ENCODE peak calls at places on chromosomes 7 and 10, in four cellular contexts. J, A, K and F are unnamed samples.

GRCh38 chr10:86508217-86508616 is 13.4 kb downstream of the WAPL start:
- DNase-seq in J (no peak), A (no peak), K (no peak), F (no peak)

GRCh38 chr7:2451171-2452073 is 24.8 kb downstream of the GRIFIN start:
- DNase-seq in K (peak), J (peak), A (peak), F (no peak)

GRCh38 chr10:80260295-80261243 is 28.9 kb downstream of the MAT1A start:
- DNase-seq in A (no peak), K (no peak), J (no peak), F (no peak)

GRCh38 chr7:100688593-100688860 is 5.5 kb downstream of the GIGYF1 start:
- DNase-seq in A (no peak), J (no peak), K (no peak), F (no peak)

GRCh38 chr10:24463683-24464426 is 254.9 kb downstream of the KIAA1217 start:
- DNase-seq in A (peak), J (no peak), K (no peak), F (peak)

GRCh38 chr10:51389415-51390342 is 309.7 kb downstream of the CSTF2T start:
- DNase-seq in K (peak), J (no peak), A (peak), F (peak)

GRCh38 chr10:112671743-112672142 is 224.7 kb downstream of the VTI1A start:
- DNase-seq in J (no peak), A (no peak), K (no peak), F (no peak)

GRCh38 chr10:70441877-70442205 is 360 bp upstream of the NODAL start:
- DNase-seq in K (no peak), A (no peak), J (no peak), F (no peak)

GRCh38 chr7:146658604-146659003 is 542.0 kb downstream of the CNTNAP2 start:
- DNase-seq in J (no peak), A (no peak), K (no peak), F (no peak)

GRCh38 chr10:118394557-118395194 is 52.6 kb upstream of the FAM204A start:
- DNase-seq in J (no peak), A (no peak), K (no peak), F (no peak)

GRCh38 chr7:51138121-51139085 is 178.2 kb downstream of the COBL start:
- DNase-seq in J (no peak), A (no peak), K (no peak), F (no peak)

GRCh38 chr10:4074559-4075407 is 289.8 kb upstream of the KLF6 start:
- DNase-seq in A (no peak), J (no peak), K (no peak), F (no peak)

GRCh38 chr10:112367516-112367915 is 6.4 kb upstream of the ACSL5 start:
- DNase-seq in A (no peak), J (no peak), K (no peak), F (no peak)

GRCh38 chr7:78172138-78172887 is 373.7 kb downstream of the PHTF2 start:
- DNase-seq in A (no peak), K (no peak), J (no peak), F (no peak)

GRCh38 chr7:158614695-158615094 is 27.1 kb upstream of the PTPRN2 start:
- DNase-seq in J (no peak), A (no peak), K (no peak), F (peak)

GRCh38 chr10:76858721-76859120 is 778.9 kb downstream of the KCNMA1 start:
- DNase-seq in A (no peak), K (no peak), J (no peak), F (no peak)

GRCh38 chr10:75982611-75983369 is 551.4 kb downstream of the LRMDA start:
- DNase-seq in A (peak), J (no peak), K (no peak), F (no peak)

GRCh38 chr7:2680792-2681490 is 7.1 kb upstream of the AMZ1 start:
- DNase-seq in K (peak), J (peak), A (peak), F (no peak)

GRCh38 chr7:47480576-47481538 is 101.1 kb downstream of the TNS3 start:
- DNase-seq in K (no peak), J (no peak), A (no peak), F (no peak)
- H3K27ac ChIP-seq in K (no peak), J (peak), A (no peak), F (peak)

DNA sequence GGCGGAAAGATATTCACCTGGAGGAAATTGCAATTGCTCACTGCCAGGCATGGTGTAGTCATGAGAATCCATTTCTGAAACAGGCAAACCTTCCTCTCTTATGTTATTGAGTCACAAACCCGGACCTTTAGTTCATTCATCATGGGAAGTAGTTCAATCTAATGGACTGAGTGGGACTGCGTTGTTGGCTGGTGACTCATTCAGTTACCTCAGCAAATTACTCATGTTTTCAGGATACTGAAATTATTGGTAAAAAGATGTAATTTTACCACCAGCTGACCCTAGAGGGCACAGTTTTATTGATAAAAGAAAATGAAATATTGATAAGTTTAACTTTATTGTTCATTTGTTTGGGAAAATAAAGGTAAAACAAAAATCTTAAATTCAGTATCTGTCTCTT is 1194.4 kb upstream of the SORCS1 start:
- DNase-seq in J (no peak), A (no peak), K (no peak), F (peak)
- TF ChIP-seq CTCF in J (no peak), A (no peak), K (no peak), F (no peak)

GRCh38 chr10:122229678-122230077 is 41.4 kb upstream of the BTBD16 start:
- DNase-seq in A (no peak), K (no peak), J (no peak), F (no peak)

GRCh38 chr10:122233857-122234348 is 37.2 kb upstream of the BTBD16 start:
- DNase-seq in K (no peak), J (no peak), A (no peak), F (no peak)

GRCh38 chr10:122234416-122234815 is 36.7 kb upstream of the BTBD16 start:
- DNase-seq in K (no peak), J (no peak), A (no peak), F (no peak)

GRCh38 chr10:122230222-122230621 is 40.9 kb upstream of the BTBD16 start:
- DNase-seq in A (no peak), K (no peak), J (no peak), F (no peak)

DNA sequence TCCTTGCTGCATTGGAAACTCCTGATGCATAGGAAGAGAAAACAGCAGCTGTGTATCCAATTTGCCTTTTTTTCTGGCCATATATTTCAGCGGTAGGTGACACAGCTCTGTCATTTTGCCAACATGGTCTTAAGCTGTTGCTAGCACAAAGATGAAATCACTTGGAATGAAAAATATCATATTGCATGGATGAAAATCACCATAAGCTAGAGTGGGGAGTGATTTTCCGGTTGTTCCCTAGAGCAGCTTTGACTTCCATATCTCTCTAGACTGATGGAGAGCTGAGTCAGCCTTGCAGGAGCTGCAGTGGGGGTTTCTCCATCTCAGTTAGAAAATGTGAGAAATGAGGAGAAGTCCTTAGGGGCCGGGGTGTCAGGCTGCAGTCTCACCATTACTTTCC is 38.3 kb upstream of the BTBD16 start:
- DNase-seq in J (no peak), A (no peak), K (no peak), F (peak)
- H3K27ac ChIP-seq in J (no peak), A (no peak), K (no peak), F (no peak)

GRCh38 chr7:129824291-129825004 is 128.3 kb downstream of the UBE2H start:
- DNase-seq in A (no peak), K (no peak), J (no peak), F (no peak)
- TF ChIP-seq CTCF in A (no peak), K (no peak), J (no peak), F (no peak)

GRCh38 chr7:40827217-40828085 is 692.6 kb downstream of the SUGCT start:
- DNase-seq in K (no peak), J (peak), A (no peak), F (no peak)
- H3K27ac ChIP-seq in K (no peak), J (peak), A (no peak), F (peak)

DNA sequence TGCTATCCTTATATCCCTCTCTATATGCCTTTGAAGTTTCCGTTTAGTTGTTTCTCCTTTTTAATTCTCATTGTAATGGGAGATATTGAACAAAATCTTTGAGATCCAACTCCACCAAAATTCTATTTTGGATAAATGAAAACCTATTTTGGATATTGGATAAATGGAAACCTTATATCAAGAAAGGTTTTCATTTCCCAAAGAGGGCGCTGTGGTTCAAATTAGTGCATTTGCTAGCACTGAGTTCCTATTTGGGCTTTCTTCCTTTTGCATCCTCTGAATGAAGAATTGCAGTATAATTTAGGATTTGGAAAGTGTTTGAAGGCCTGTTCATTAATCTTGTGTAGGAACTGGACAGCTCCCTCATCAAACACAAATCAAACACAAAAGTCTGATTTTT is 80.7 kb upstream of the KLF14 start:
- DNase-seq in A (no peak), J (no peak), K (peak), F (no peak)
- TF ChIP-seq CTCF in A (no peak), J (peak), K (peak), F (peak)

DNA sequence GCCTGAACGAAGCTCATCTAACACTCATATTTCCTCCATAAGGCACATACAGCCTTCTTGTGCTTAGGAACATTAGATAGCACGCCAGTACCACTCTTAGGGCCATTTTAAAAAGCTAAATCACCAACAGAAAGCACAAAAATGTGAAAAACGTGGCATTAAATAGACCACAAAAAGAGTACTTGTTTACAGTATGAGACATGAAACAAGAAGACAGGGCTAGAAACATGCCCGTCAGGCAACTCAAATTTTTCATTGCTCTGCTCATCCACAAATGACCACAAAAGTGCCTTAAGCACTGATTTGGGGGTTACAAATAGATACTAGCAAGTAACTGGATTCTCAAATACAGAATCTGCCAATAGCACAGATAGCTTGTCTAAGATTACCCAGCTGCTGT is 67.8 kb downstream of the ELMO1 start:
- DNase-seq in J (no peak), A (no peak), K (no peak), F (no peak)
- H3K27ac ChIP-seq in J (no peak), A (no peak), K (no peak), F (no peak)

GRCh38 chr10:69351589-69351988 is 65.1 kb downstream of the TACR2 start:
- DNase-seq in A (no peak), J (no peak), K (no peak), F (no peak)

GRCh38 chr10:69345890-69346474 is 67.7 kb downstream of the HK1 start:
- DNase-seq in J (no peak), K (no peak), A (peak), F (no peak)

GRCh38 chr10:69346776-69347175 is 68.5 kb downstream of the HK1 start:
- DNase-seq in K (no peak), J (no peak), A (no peak), F (no peak)

GRCh38 chr10:69349542-69349888 is 67.2 kb downstream of the TACR2 start:
- DNase-seq in A (no peak), J (no peak), K (no peak), F (no peak)

GRCh38 chr10:69348824-69349541 is 67.7 kb downstream of the TACR2 start:
- DNase-seq in K (no peak), A (peak), J (peak), F (peak)
- TF ChIP-seq CTCF in K (no peak), A (no peak), J (no peak), F (no peak)